ENCODE peak calls at places on chromosomes 4 and X, in five cellular contexts. Y, J, F, Q and E are unnamed samples. For H3K4me1 and H3K36me3, the result is how much of the 10 kb centered on the place peaks cover.

GRCh38 chr4:186658657-186659056 is 65.0 kb downstream of the FAT1 start:
- DNase-seq in Y (no peak), J (no peak), Q (no peak), F (no peak), E (no peak)

GRCh38 chr4:41332666-41333065 is 75.9 kb downstream of the UCHL1 start:
- DNase-seq in Y (no peak), F (no peak), J (no peak), Q (no peak), E (no peak)

GRCh38 chr4:25569726-25570125 is 85.9 kb upstream of the SLC34A2 start:
- DNase-seq in Q (no peak), F (no peak), J (no peak), Y (no peak), E (no peak)

GRCh38 chrX:58025979-58026378 is 115.7 kb upstream of the ZXDA start:
- DNase-seq in Y (peak), Q (no peak), F (peak), J (peak), E (peak)

GRCh38 chrX:2230457-2230856 is 270.3 kb downstream of the DHRSX start:
- DNase-seq in F (no peak), J (no peak), Y (no peak), Q (no peak), E (no peak)

GRCh38 chr4:67500373-67500772 is 44.9 kb downstream of the CENPC start:
- DNase-seq in J (no peak), F (no peak), Q (no peak), Y (no peak), E (no peak)

GRCh38 chrX:119686087-119686639 is 6.8 kb downstream of the SEPTIN6 start:
- DNase-seq in Q (peak), J (no peak), F (peak), Y (peak), E (peak)

GRCh38 chr4:128130621-128131020 is 69.5 kb downstream of the LARP1B start:
- DNase-seq in Y (no peak), F (no peak), Q (no peak), J (no peak), E (no peak)

GRCh38 chr4:181548873-181549541 is 694.2 kb upstream of the TENM3 start:
- DNase-seq in F (no peak), Q (no peak), J (no peak), Y (peak), E (peak)

GRCh38 chr4:42637861-42638260 is 19.0 kb downstream of the ATP8A1 start:
- DNase-seq in J (no peak), Y (no peak), F (no peak), Q (no peak), E (no peak)

GRCh38 chr4:42637104-42637503 is 19.8 kb downstream of the ATP8A1 start:
- DNase-seq in Q (no peak), J (no peak), F (no peak), Y (no peak), E (no peak)

GRCh38 chr4:42638993-42639392 is 17.9 kb downstream of the ATP8A1 start:
- DNase-seq in Y (no peak), F (no peak), J (no peak), Q (no peak), E (no peak)

GRCh38 chr4:42636591-42636990 is 20.3 kb downstream of the ATP8A1 start:
- DNase-seq in Y (no peak), J (no peak), F (no peak), Q (no peak), E (peak)

GRCh38 chr4:42638276-42638675 is 18.6 kb downstream of the ATP8A1 start:
- DNase-seq in F (no peak), Q (no peak), Y (no peak), J (no peak), E (no peak)
- H3K4me1 ChIP-seq in F (under half), Q (under half), Y (under half), J (under half), E (under half)

GRCh38 chr4:2266821-2267220 is 4.9 kb upstream of the MXD4 start:
- DNase-seq in J (no peak), F (no peak), Q (no peak), Y (no peak), E (no peak)

GRCh38 chr4:2265113-2266110 is 3.5 kb upstream of the MXD4 start:
- DNase-seq in J (no peak), Q (peak), F (no peak), Y (no peak), E (no peak)

GRCh38 chr4:2264481-2265041 is 2.7 kb upstream of the MXD4 start:
- DNase-seq in J (no peak), Q (peak), F (no peak), Y (no peak), E (peak)

GRCh38 chr4:2267320-2267811 is 5.5 kb upstream of the MXD4 start:
- DNase-seq in J (no peak), Y (no peak), F (no peak), Q (no peak), E (no peak)

GRCh38 chr4:2266181-2266580 is 4.3 kb upstream of the MXD4 start:
- DNase-seq in F (no peak), Y (no peak), J (peak), Q (no peak), E (no peak)
- H3K36me3 ChIP-seq in F (under half), Y (under half), J (under half), Q (under half), E (under half)

GRCh38 chr4:153255233-153255632 is 51.0 kb downstream of the TRIM2 start:
- DNase-seq in Q (no peak), Y (no peak), J (no peak), F (no peak), E (no peak)
- H3K4me1 ChIP-seq in Q (under half), Y (under half), J (under half), F (under half), E (under half)

GRCh38 chrX:65726708-65727107 is 59.3 kb downstream of the MSN start:
- DNase-seq in Y (no peak), Q (no peak), J (no peak), F (no peak), E (no peak)

GRCh38 chrX:65718538-65718937 is 51.1 kb downstream of the MSN start:
- DNase-seq in J (no peak), F (no peak), Y (no peak), Q (no peak), E (no peak)

GRCh38 chrX:65720580-65720979 is 53.1 kb downstream of the MSN start:
- DNase-seq in Q (no peak), J (no peak), Y (no peak), F (no peak), E (no peak)

DNA sequence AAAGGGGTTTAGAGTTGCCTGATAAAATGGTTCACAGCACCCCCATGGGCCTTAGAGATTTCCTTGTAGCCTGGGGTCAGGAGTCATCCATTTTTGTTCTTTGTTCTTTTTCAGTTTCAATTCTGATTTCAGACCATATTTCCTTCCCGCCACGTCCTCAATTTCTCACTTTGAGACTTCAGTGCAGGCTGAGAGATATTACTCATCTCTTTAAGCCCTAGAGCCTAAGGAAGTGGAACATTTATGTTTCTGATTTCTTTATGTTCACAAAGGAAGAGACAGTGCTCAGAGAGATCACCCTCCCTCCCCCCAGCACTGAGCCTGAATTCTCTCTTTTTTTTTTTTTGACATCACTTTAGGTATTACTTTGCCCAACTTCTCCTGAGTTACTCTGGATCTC is 56.3 kb downstream of the MSN start:
- DNase-seq in Q (no peak), Y (peak), F (no peak), J (no peak), E (no peak)
- H3K36me3 ChIP-seq in Q (under half), Y (under half), F (half or more), J (under half), E (under half)

DNA sequence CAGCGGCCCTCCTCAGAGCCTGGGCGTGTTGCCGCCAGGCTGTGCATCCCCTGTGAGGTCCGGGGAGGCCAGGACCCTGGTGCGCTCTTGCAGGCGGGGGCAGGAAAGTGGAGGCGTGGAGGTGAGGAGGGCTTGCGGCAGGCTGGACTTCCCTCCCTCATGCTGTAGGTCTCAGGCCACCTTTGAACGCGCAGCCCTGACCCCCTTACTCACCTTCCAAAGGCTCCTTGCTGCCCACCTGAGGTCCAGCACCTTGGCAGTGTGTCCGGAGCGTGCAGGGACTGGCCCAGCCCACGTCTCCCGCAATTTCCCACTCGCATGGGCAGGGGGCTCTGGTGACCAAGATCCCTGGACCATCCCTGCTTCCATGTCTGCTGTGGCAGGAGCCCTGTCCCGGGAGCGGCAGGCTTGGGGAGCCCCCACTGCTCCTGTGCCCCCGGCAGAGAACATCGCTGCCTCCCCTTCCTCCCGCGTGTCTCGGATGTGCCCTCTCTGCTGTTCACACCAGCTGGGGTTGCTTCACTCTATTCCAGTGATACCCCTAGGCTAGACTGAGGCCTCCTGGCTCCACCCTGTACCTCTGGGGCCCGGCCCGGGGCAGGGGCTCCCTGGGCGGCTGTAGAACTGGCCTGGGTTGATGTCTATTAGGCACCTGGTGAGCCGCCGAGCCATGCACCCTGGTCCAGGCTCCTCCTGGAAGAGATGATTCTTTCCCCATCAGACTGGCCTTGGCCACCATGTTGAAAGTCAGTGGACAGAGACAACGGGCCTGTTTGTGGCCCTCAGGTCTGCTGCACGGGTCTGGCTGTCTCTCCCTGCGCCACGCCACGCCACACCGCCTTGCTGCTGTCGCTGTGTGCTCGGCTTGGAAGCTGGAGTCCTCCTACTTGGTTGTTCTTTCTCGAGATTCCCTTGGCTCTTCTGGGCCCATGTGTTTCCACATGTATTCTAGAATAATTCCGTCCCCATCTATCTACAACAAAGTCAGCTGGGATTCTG is 95.4 kb upstream of the ADRA2C start:
- DNase-seq in J (no peak), F (no peak), Y (no peak), Q (peak), E (no peak)
- H3K4me1 ChIP-seq in J (under half), F (under half), Y (under half), Q (under half), E (under half)